ENCODE peak calls at places on chromosomes 6 and 20, in nine cellular contexts. V is astrocyte of the spinal cord, Q is sigmoid colon, W is tibial artery, M is thyroid gland, T is RWPE1, D is WTC11, Y is adrenal gland, P is epithelial cell of esophagus. O is an unnamed sample.

GRCh38 chr6:15770347-15771143 is 107.7 kb upstream of the DTNBP1 start:
- DNase-seq in V (no peak), Q (no peak), W (no peak), M (no peak), T (no peak), D (no peak), Y (no peak), P (peak), O (peak)

GRCh38 chr20:62603021-62603906 is 39.0 kb upstream of the SLCO4A1 start:
- DNase-seq in V (peak), Q (peak), W (peak), M (peak), T (peak), D (no peak), Y (peak), P (peak), O (no peak)

GRCh38 chr6:29831776-29832175 is 4.2 kb downstream of the HLA-G start:
- DNase-seq in V (no peak), Q (no peak), W (no peak), M (no peak), T (no peak), D (no peak), Y (no peak), P (no peak), O (no peak)

GRCh38 chr20:22773326-22773725 is 189.0 kb upstream of the FOXA2 start:
- DNase-seq in V (no peak), Q (no peak), W (no peak), M (no peak), T (no peak), D (no peak), Y (no peak), P (no peak), O (peak)

GRCh38 chr6:105209950-105210706 is 30.3 kb upstream of the POPDC3 start:
- DNase-seq in V (peak), Q (no peak), W (no peak), M (no peak), T (peak), D (no peak), Y (no peak), P (peak), O (peak)

GRCh38 chr6:44386364-44386928 is 1.1 kb upstream of the CDC5L start:
- DNase-seq in V (no peak), Q (peak), W (peak), M (no peak), T (peak), D (no peak), Y (no peak), P (no peak), O (peak)

GRCh38 chr6:162029873-162030576 is 697.5 kb downstream of the PRKN start:
- DNase-seq in V (no peak), Q (no peak), W (no peak), M (no peak), T (no peak), D (no peak), Y (no peak), P (no peak), O (no peak)

GRCh38 chr6:38476141-38476540 is 163.6 kb downstream of the BTBD9 start:
- DNase-seq in V (no peak), Q (no peak), W (no peak), M (no peak), T (no peak), D (no peak), Y (no peak), P (peak), O (peak)

GRCh38 chr6:7267521-7268091 is 45.4 kb downstream of the SSR1 start:
- DNase-seq in V (peak), Q (peak), W (peak), M (peak), T (peak), D (no peak), Y (peak), P (peak), O (peak)

GRCh38 chr6:70176853-70177550 is 125.9 kb downstream of the COL9A1 start:
- DNase-seq in V (no peak), Q (no peak), W (no peak), M (no peak), T (no peak), D (no peak), Y (no peak), P (no peak), O (no peak)

GRCh38 chr20:63980317-63980805 is 571 bp upstream of the PRPF6 start:
- DNase-seq in V (no peak), Q (no peak), W (no peak), M (no peak), T (peak), D (no peak), Y (no peak), P (peak), O (no peak)

GRCh38 chr6:15109338-15110090 is 136.4 kb upstream of the JARID2 start:
- DNase-seq in V (no peak), Q (no peak), W (peak), M (no peak), T (no peak), D (no peak), Y (peak), P (no peak), O (peak)

GRCh38 chr6:143999406-143999805 is 8.7 kb downstream of the PLAGL1 start:
- DNase-seq in V (peak), Q (no peak), W (no peak), M (no peak), T (no peak), D (no peak), Y (no peak), P (peak), O (peak)

GRCh38 chr6:134810402-134810801 is 139.5 kb downstream of the ALDH8A1 start:
- DNase-seq in V (no peak), Q (no peak), W (no peak), M (no peak), T (no peak), D (no peak), Y (no peak), P (no peak), O (no peak)

DNA sequence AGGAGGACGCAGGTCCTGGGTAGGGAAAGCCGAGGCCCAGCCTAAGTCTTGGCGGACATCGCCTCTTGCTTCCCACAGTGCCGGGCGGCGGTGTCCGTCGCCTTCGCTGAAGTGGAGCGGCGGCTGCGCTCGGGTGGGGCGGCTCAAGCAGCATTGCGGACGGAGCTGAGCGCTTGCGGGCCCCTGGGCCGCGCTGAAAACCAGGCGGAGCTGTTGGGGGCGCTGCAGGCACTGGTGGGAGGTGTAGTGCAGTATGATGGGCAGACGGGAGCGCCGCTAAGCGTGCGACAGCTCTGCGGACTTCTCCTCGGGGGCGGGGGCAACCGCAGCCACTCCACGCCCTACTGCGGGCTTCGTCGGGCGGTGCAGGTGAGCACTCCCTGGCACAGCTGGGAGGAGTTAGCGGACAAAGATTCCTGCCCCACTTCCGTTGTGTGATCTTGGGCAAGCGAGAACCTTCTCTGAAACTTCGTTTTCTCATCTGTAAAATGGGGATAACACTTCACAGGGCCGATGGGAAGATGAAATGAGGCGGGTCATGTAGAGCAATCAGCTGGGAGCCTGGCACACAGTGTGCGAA is 4.3 kb downstream of the PRSS16 start:
- DNase-seq in V (peak), Q (no peak), W (no peak), M (peak), T (peak), D (peak), Y (peak), P (peak), O (peak)
- TF ChIP-seq CTCF in V (peak), Q (no peak), W (no peak), M (peak), T (peak), D (no peak), Y (no peak), P (peak), O (peak)

DNA sequence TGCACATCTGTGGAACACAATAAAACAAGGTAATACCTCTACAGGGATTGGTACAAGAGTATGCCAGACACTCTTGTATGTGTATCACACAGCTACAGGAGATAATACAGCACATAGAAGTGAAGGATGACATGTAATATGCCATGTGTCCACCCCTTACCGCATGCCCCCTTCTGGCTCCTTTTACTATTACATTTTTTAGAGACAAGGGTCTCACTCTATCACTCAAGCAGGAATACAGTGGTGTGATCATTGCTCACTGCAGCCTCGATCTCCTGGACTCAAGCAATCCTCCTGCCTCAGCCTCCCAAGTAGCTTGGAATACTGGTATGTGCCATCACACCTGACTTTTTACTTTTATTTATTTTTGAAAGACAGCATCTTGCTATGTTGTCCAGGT is 4.2 kb upstream of the NCR3 start:
- DNase-seq in V (peak), Q (no peak), W (no peak), M (no peak), T (peak), D (no peak), Y (no peak), P (peak), O (peak)
- TF ChIP-seq CTCF in V (peak), Q (peak), W (no peak), M (peak), T (peak), D (peak), Y (no peak), P (peak), O (peak)

GRCh38 chr6:42879372-42880239 is at the start of gene RPL7L1:
- DNase-seq in V (peak), Q (peak), W (peak), M (peak), T (peak), D (peak), Y (peak), P (peak), O (peak)
- TF ChIP-seq CTCF in V (no peak), Q (no peak), W (peak), M (no peak), T (no peak), D (no peak), Y (no peak), P (no peak), O (peak)

GRCh38 chr6:13278184-13278583 is 50.2 kb downstream of the TBC1D7 start:
- DNase-seq in V (no peak), Q (no peak), W (no peak), M (no peak), T (no peak), D (peak), Y (no peak), P (no peak), O (no peak)
- TF ChIP-seq CTCF in V (no peak), Q (no peak), W (no peak), M (no peak), T (no peak), D (peak), Y (no peak), P (no peak), O (no peak)

GRCh38 chr6:25863360-25863759 is 10.7 kb downstream of the SLC17A3 start:
- DNase-seq in V (no peak), Q (no peak), W (no peak), M (no peak), T (no peak), D (no peak), Y (no peak), P (no peak), O (no peak)

GRCh38 chr6:25866011-25866410 is 8.0 kb downstream of the SLC17A3 start:
- DNase-seq in V (no peak), Q (no peak), W (no peak), M (no peak), T (no peak), D (no peak), Y (no peak), P (no peak), O (no peak)

DNA sequence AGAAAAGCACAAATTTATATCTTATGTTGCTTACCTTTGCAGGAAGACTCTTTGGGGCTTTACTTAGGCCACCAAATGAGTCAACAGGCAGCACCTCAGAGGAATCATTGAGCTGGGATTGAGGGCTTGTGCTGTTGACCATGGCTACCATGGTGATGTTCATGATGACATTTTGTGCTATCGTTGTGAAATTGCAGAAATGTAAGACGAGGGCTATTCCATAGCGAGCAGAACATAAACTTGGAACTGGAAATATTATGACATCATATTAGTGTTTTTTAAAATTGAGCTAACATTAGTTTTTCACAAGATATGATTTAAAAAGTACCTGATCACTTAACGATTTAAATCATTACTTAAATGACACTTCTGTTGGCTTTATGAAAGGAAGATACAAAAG is 11.8 kb downstream of the SLC17A3 start:
- DNase-seq in V (no peak), Q (no peak), W (no peak), M (no peak), T (no peak), D (no peak), Y (no peak), P (no peak), O (no peak)
- TF ChIP-seq CTCF in V (no peak), Q (no peak), W (no peak), M (no peak), T (no peak), D (no peak), Y (no peak), P (no peak), O (no peak)

GRCh38 chr6:117265425-117266266 is at the start of gene VGLL2:
- DNase-seq in V (peak), Q (peak), W (no peak), M (peak), T (no peak), D (peak), Y (no peak), P (peak), O (peak)
- TF ChIP-seq CTCF in V (peak), Q (no peak), W (no peak), M (peak), T (no peak), D (no peak), Y (no peak), P (no peak), O (no peak)

GRCh38 chr6:46203388-46203787 is 32.6 kb upstream of the ENPP5 start:
- DNase-seq in V (no peak), Q (no peak), W (no peak), M (no peak), T (no peak), D (no peak), Y (no peak), P (no peak), O (no peak)

GRCh38 chr6:46208303-46208702 is 37.5 kb upstream of the ENPP5 start:
- DNase-seq in V (no peak), Q (no peak), W (no peak), M (no peak), T (no peak), D (no peak), Y (no peak), P (no peak), O (no peak)

GRCh38 chr6:46201701-46202100 is 30.9 kb upstream of the ENPP5 start:
- DNase-seq in V (no peak), Q (no peak), W (no peak), M (no peak), T (no peak), D (no peak), Y (no peak), P (no peak), O (peak)

GRCh38 chr6:46207174-46207573 is 36.4 kb upstream of the ENPP5 start:
- DNase-seq in V (no peak), Q (no peak), W (no peak), M (no peak), T (no peak), D (no peak), Y (no peak), P (no peak), O (no peak)

DNA sequence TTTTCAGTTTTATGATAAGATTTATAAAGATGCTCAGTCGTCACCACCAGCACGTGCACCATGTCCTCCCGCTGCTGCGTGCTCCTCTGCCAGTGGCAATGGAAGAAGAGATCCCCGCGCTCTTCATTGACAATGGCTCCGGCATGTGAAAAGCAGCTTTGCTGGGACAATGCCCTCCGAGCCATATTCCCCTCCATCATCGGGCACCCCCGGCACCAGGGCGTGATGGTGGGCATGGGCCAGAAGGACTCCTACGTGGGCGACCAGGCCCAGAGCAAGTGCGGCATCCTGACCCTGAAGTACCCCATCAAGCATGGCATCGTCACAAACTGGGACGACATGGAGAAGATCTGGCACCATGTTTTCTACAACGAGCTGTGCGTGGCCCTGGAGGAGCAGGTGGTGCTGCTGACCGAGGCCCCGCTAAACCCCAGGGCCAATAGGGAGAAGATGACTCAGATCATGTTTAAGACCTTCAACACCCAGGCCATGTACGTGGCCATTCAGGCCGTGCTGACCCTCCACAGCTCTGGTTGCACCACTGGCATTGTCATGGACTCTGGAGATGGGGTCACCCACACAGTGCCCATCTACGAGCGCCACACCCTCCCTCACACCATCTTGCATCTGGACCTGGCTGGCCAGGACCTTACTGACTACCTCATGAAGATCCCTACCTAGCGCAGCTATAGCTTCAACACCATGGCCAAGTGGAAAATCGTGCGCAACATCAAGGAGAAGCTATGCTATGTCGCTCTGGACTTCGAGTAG is 34.3 kb upstream of the ENPP5 start:
- DNase-seq in V (no peak), Q (no peak), W (no peak), M (no peak), T (no peak), D (no peak), Y (no peak), P (no peak), O (no peak)
- TF ChIP-seq CTCF in V (no peak), Q (no peak), W (no peak), M (no peak), T (no peak), D (no peak), Y (no peak), P (no peak), O (no peak)

GRCh38 chr6:96520851-96521115 is 823 bp upstream of the UFL1 start:
- DNase-seq in V (no peak), Q (no peak), W (no peak), M (no peak), T (no peak), D (no peak), Y (no peak), P (peak), O (peak)

GRCh38 chr6:96521267-96521624 is 360 bp upstream of the UFL1 start:
- DNase-seq in V (no peak), Q (no peak), W (no peak), M (no peak), T (no peak), D (no peak), Y (no peak), P (peak), O (no peak)

GRCh38 chr6:96522469-96523009 is 933 bp downstream of the UFL1 start:
- DNase-seq in V (peak), Q (no peak), W (no peak), M (no peak), T (no peak), D (no peak), Y (no peak), P (peak), O (peak)

GRCh38 chr6:96520039-96520850 is 1.4 kb upstream of the UFL1 start:
- DNase-seq in V (peak), Q (no peak), W (no peak), M (no peak), T (peak), D (peak), Y (peak), P (peak), O (peak)

DNA sequence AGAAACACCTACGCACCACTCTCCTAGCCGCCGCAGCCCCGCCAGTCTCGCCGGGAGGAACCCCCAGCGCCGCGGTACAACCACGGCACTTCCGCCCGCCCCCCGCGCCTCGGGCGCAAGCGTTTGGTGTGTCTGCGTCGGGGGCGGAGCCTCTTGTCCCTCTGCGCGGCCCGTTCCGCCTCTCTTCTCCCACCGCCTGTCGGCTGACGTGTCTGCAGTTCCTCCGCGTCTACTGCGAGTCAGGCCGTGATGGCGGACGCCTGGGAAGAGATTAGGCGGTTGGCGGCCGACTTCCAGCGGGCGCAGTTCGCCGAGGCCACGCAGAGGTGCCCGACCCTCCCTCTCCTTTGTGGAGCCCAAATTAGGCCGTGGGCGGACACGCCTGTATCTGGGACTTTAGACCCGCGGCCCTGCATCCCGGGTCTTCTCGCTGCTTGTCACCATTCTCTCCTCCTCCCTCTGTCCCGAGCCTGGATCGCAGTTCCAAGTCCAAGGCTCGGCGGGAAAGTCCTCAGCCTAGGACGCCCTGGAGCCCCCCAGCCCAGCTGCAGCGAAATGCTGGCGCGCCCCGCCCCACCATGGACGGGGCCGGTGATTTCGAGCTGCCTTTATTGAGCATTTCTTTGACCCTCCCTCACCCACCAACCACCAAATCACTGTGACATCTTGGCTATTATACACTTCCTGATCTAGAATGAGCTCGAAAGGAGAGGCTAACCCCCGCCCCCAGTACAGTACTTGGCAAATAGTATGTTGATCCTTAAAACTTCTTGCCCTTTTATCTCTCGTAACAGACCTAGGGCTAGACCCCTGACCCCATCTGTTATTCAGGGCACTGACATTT is at the start of gene UFL1:
- DNase-seq in V (peak), Q (peak), W (peak), M (peak), T (peak), D (peak), Y (peak), P (peak), O (peak)
- TF ChIP-seq CTCF in V (no peak), Q (no peak), W (no peak), M (peak), T (no peak), D (no peak), Y (no peak), P (peak), O (peak)

GRCh38 chr6:157762636-157763035 is 60.4 kb upstream of the SNX9 start:
- DNase-seq in V (no peak), Q (no peak), W (no peak), M (no peak), T (no peak), D (no peak), Y (no peak), P (no peak), O (peak)
- TF ChIP-seq CTCF in V (peak), Q (no peak), W (no peak), M (peak), T (no peak), D (no peak), Y (no peak), P (no peak), O (peak)

O was measured in cardiac fibroblast.